ENCODE peak calls at places on chromosomes 3 and 15, in nine cellular contexts. M is astrocyte; F is GM06990; U is cardiac fibroblast; T is thyroid gland; K is neural progenitor cell; L is fibroblast of mammary gland; Q is CD4-positive, CD25-positive, alpha-beta regulatory T cell; O is stomach. J is an unnamed sample.

GRCh38 chr15:40103124-40103858 is 5.4 kb downstream of the BMF start:
- DNase-seq in Q (no peak), F (no peak), L (peak; percentile 71), O (peak; percentile 94), T (peak; percentile 96), U (peak; percentile 74), M (peak; percentile 71), K (peak; percentile 75), J (peak; percentile 90)

GRCh38 chr3:54356299-54357037 is 234.1 kb downstream of the CACNA2D3 start:
- DNase-seq in Q (no peak), F (no peak), L (peak; percentile 2), U (peak; percentile 60), O (no peak), M (peak; percentile 32), T (peak; percentile 71), K (no peak), J (no peak)

GRCh38 chr3:104178695-104179094 is 1188.0 kb upstream of the ALCAM start:
- DNase-seq in O (no peak), T (no peak), K (no peak), L (peak; percentile 8), F (no peak), M (no peak), U (no peak), Q (no peak), J (no peak)

GRCh38 chr3:149553781-149554451 is 79.4 kb downstream of the TM4SF4 start:
- DNase-seq in Q (no peak), L (peak; percentile 90), T (no peak), U (peak; percentile 94), F (no peak), K (no peak), M (peak; percentile 97), O (no peak), J (no peak)

GRCh38 chr3:153749070-153749610 is 372.1 kb upstream of the ARHGEF26 start:
- DNase-seq in L (no peak), K (no peak), U (peak; percentile 42), F (no peak), Q (no peak), M (peak; percentile 6), T (peak; percentile 71), O (no peak), J (no peak)

GRCh38 chr15:75307778-75308390 is 25.2 kb downstream of the GOLGA6D start:
- DNase-seq in M (no peak), O (peak; percentile 69), F (peak; percentile 15), K (peak; percentile 62), T (peak; percentile 15), L (peak; percentile 17), U (peak; percentile 16), Q (peak; percentile 24), J (peak; percentile 69)

GRCh38 chr15:31262901-31263671 is 63.5 kb upstream of the KLF13 start:
- DNase-seq in M (peak; percentile 6), F (peak; percentile 65), L (peak; percentile 67), O (peak; percentile 30), U (peak; percentile 52), K (no peak), Q (peak; percentile 51), T (peak; percentile 69), J (peak; percentile 84)

GRCh38 chr3:197475514-197475913 is 80.3 kb downstream of the BDH1 start:
- DNase-seq in L (no peak), M (no peak), F (no peak), T (no peak), K (no peak), Q (no peak), U (no peak), O (no peak), J (no peak)

DNA sequence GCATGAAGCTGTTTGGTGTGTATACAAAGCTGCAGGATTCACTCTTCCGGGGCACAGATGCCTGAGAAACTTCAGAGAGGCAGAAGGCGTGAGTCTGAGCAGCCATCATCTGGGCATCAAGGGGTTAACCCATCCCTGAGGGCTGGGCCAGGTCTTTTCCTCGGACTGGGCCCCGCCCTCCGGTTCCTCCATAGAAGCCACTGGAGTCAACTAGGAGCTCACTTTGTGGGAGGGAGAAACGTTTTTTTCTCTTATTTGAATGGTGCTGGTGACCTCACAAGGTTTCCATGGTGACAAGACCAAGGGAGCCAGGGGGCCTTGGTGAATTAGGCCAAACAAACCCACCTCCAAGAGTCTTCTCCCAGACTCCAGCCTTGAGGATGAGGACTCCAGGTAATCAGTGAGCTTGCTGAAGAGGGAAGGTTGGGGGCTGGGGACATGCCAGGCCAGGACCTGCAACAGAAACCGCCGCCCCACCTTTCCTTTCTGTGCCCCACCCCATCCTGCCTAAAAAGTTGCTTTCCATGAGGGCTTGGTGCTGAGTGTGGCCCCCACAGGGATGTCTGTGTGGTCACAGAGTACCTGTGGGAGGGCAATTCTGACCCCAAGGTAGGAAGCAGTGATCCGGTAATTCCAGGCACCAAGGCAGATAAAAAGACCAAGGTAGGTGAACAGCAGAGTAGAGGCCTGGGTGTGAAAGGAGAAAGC is 14.8 kb upstream of the INSYN1 start:
- DNase-seq in F (no peak), L (no peak), O (no peak), U (no peak), M (no peak), Q (no peak), K (peak; percentile 73), T (no peak), J (no peak)
- H3K4me3 ChIP-seq in F (no peak overlapping the region), L (no peak overlapping the region), O (no peak overlapping the region), U (no peak overlapping the region), M (no peak overlapping the region), Q (no peak overlapping the region), K (no peak overlapping the region), T (no peak overlapping the region), J (no peak overlapping the region)

DNA sequence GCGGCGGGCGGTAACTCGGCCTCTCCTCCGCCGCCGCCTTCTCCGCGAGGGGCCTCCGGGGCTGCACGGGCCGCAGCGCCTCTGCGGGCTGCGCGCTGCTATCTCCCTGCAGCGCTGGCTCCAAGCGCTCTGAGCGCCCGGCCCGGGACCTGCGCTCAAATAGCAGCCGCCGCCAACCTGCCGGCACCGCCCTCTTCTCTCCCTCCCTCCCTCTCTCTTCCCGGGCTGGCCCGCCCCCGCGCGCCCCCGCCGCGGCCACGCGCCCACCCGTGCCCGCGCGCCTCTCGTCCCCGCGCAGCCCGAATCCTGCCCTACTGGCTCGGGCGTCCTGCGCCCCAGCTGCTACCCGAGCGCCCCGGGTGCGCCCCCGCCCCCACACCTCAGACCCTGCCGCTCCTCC is at the start of gene CACNA2D2:
- DNase-seq in U (peak; percentile 5), Q (peak; percentile 38), F (peak; percentile 18), L (no peak), M (no peak), O (peak; percentile 82), K (peak; percentile 92), T (peak; percentile 73), J (peak; percentile 50)
- H3K4me3 ChIP-seq in U (no peak within 1 kb of the TSS), Q (no peak within 1 kb of the TSS), F (no peak within 1 kb of the TSS), L (no peak within 1 kb of the TSS), M (no peak within 1 kb of the TSS), O (peak within 1 kb of the TSS; percentile 69), K (peak within 1 kb of the TSS; percentile 84), T (peak within 1 kb of the TSS; percentile 57), J (no peak within 1 kb of the TSS)

DNA sequence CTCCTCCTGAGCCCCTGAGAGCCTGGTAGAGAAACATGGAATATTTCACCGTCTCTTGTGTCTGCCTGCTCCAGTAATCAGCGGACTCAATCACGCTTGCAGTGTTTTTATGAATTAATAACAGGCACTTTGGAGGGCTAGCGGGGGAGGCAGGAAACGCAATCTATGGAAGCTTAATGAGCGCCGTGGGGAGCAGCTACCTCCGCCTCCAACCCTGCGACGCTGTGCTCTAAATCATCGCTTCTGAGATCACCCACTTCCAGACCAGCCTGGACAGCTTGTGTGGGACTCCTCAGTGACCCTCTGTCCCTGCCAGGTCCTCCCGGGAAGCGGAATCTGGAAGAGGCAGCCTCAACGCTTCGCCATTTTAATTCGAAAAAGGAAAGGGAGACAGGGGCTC is 221.2 kb downstream of the TLE3 start:
- DNase-seq in T (no peak), M (no peak), F (no peak), U (no peak), Q (no peak), O (no peak), K (no peak), L (no peak), J (no peak)
- H3K4me3 ChIP-seq in T (no peak overlapping the region), M (no peak overlapping the region), F (no peak overlapping the region), U (no peak overlapping the region), Q (no peak overlapping the region), O (no peak overlapping the region), K (no peak overlapping the region), L (no peak overlapping the region), J (no peak overlapping the region)

GRCh38 chr15:57216288-57216687 is 160.0 kb upstream of the CGNL1 start:
- DNase-seq in M (peak; percentile 91), T (no peak), F (no peak), L (peak; percentile 91), Q (no peak), O (no peak), U (peak; percentile 75), K (peak; percentile 38), J (peak; percentile 82)

GRCh38 chr15:57215371-57215770 is 160.9 kb upstream of the CGNL1 start:
- DNase-seq in Q (no peak), L (no peak), M (no peak), U (no peak), F (no peak), T (no peak), K (no peak), O (no peak), J (no peak)

GRCh38 chr15:57217716-57218598 is 158.3 kb upstream of the CGNL1 start:
- DNase-seq in F (no peak), Q (no peak), K (peak; percentile 71), O (no peak), L (peak; percentile 40), U (no peak), T (no peak), M (peak; percentile 67), J (no peak)

GRCh38 chr15:57220220-57220619 is 156.1 kb upstream of the CGNL1 start:
- DNase-seq in F (no peak), M (peak; percentile 71), Q (no peak), U (peak; percentile 71), T (no peak), O (no peak), K (no peak), L (peak; percentile 92), J (no peak)

GRCh38 chr15:57218826-57219576 is 157.3 kb upstream of the CGNL1 start:
- DNase-seq in M (peak; percentile 98), U (peak; percentile 95), K (peak; percentile 70), F (no peak), L (peak; percentile 95), O (no peak), Q (peak; percentile 47), T (no peak), J (peak; percentile 18)
- H3K4me3 ChIP-seq in M (peak overlapping the region; percentile 65), U (peak overlapping the region; percentile 22), K (peak overlapping the region; percentile 41), F (no peak overlapping the region), L (peak overlapping the region; percentile 61), O (peak overlapping the region; percentile 28), Q (no peak overlapping the region), T (no peak overlapping the region), J (no peak overlapping the region)

J was measured in epithelial cell of esophagus.